ENCODE peak calls at places on chromosomes 7 and 10, in six cellular contexts. K is body of pancreas, B is psoas muscle, O is upper lobe of right lung, M is sigmoid colon, Y is RWPE2. G is an unnamed sample. For H3K36me3 and H3K27me3, the result is how much of the 10 kb centered on the place peaks cover.

GRCh38 chr10:34526186-34526585 is 288.9 kb downstream of the PARD3 start:
- DNase-seq in K (no peak), B (no peak), O (no peak), M (no peak), Y (no peak), G (no peak)

GRCh38 chr10:88095291-88095721 is 231.9 kb downstream of the PTEN start:
- DNase-seq in K (no peak), B (no peak), O (no peak), M (no peak), Y (no peak), G (no peak)

GRCh38 chr10:78405781-78406180 is 372.1 kb downstream of the RPS24 start:
- DNase-seq in K (no peak), B (no peak), O (peak), M (peak), Y (no peak), G (no peak)

GRCh38 chr10:113007343-113007771 is 57.3 kb downstream of the TCF7L2 start:
- DNase-seq in K (no peak), B (no peak), O (no peak), M (no peak), Y (no peak), G (no peak)

GRCh38 chr7:157276731-157277562 is 59.9 kb upstream of the DNAJB6 start:
- DNase-seq in K (no peak), B (peak), O (peak), M (peak), Y (no peak), G (peak)

GRCh38 chr7:128022631-128023532 is 8.4 kb downstream of the LRRC4 start:
- DNase-seq in K (no peak), B (no peak), O (no peak), M (no peak), Y (no peak), G (no peak)

GRCh38 chr7:36905836-36906235 is 181.5 kb upstream of the AOAH start:
- DNase-seq in K (no peak), B (no peak), O (no peak), M (no peak), Y (no peak), G (no peak)

GRCh38 chr10:21423338-21423737 is 102.1 kb downstream of the SKIDA1 start:
- DNase-seq in K (no peak), B (no peak), O (no peak), M (no peak), Y (no peak), G (no peak)

GRCh38 chr7:151228024-151228866 is 1.2 kb upstream of the ABCF2 start:
- DNase-seq in K (no peak), B (no peak), O (no peak), M (no peak), Y (no peak), G (no peak)

GRCh38 chr10:69650589-69651261 is 20.7 kb downstream of the FAM241B start:
- DNase-seq in K (no peak), B (peak), O (no peak), M (no peak), Y (no peak), G (no peak)

GRCh38 chr10:67297637-67298181 is 371.9 kb downstream of the LRRTM3 start:
- DNase-seq in K (no peak), B (no peak), O (no peak), M (no peak), Y (no peak), G (no peak)

GRCh38 chr7:155908385-155908784 is 96.1 kb upstream of the SHH start:
- DNase-seq in K (no peak), B (peak), O (no peak), M (no peak), Y (no peak), G (no peak)

GRCh38 chr10:133159950-133160812 is at the start of gene KNDC1:
- DNase-seq in K (no peak), B (no peak), O (peak), M (peak), Y (no peak), G (peak)

GRCh38 chr10:43128331-43128730 is 9.9 kb upstream of the CSGALNACT2 start:
- DNase-seq in K (no peak), B (no peak), O (no peak), M (no peak), Y (no peak), G (no peak)

GRCh38 chr7:27113991-27114866 is 11.7 kb upstream of the HOXA2 start:
- DNase-seq in K (no peak), B (peak), O (no peak), M (peak), Y (no peak), G (peak)

GRCh38 chr7:80410081-80410480 is 101.8 kb downstream of the GNAT3 start:
- DNase-seq in K (no peak), B (no peak), O (no peak), M (no peak), Y (no peak), G (peak)

GRCh38 chr7:73829921-73830617 is 727 bp upstream of the CLDN4 start:
- DNase-seq in K (no peak), B (no peak), O (no peak), M (no peak), Y (no peak), G (no peak)

GRCh38 chr10:129820451-129820850 is 143.6 kb downstream of the EBF3 start:
- DNase-seq in K (no peak), B (no peak), O (no peak), M (no peak), Y (no peak), G (no peak)

GRCh38 chr7:11343818-11344413 is 370.2 kb downstream of the PHF14 start:
- DNase-seq in K (no peak), B (no peak), O (no peak), M (no peak), Y (no peak), G (peak)

GRCh38 chr10:72736176-72736795 is 44.3 kb downstream of the MCU start:
- DNase-seq in K (no peak), B (no peak), O (no peak), M (no peak), Y (no peak), G (no peak)

GRCh38 chr7:108120943-108121342 is 9.2 kb downstream of the LAMB4 start:
- DNase-seq in K (no peak), B (no peak), O (no peak), M (no peak), Y (no peak), G (no peak)

GRCh38 chr7:92279429-92280031 is 33.8 kb downstream of the ANKIB1 start:
- DNase-seq in K (no peak), B (no peak), O (no peak), M (no peak), Y (no peak), G (no peak)

GRCh38 chr7:92275327-92275726 is 29.6 kb downstream of the ANKIB1 start:
- DNase-seq in K (no peak), B (no peak), O (no peak), M (no peak), Y (no peak), G (no peak)

GRCh38 chr7:92281031-92281430 is 35.3 kb downstream of the ANKIB1 start:
- DNase-seq in K (no peak), B (no peak), O (no peak), M (no peak), Y (no peak), G (no peak)

GRCh38 chr7:92276486-92276885 is 30.7 kb downstream of the ANKIB1 start:
- DNase-seq in K (no peak), B (no peak), O (no peak), M (no peak), Y (no peak), G (no peak)
- H3K4me3 ChIP-seq in K (no peak), B (no peak), O (no peak), M (no peak), Y (no peak), G (no peak)

GRCh38 chr7:510782-511281 is 8.8 kb downstream of the PDGFA start:
- DNase-seq in K (no peak), B (peak), O (peak), M (peak), Y (peak), G (no peak)
- H3K36me3 ChIP-seq in K (under half), B (under half), O (under half), M (under half), Y (half or more), G (under half)

GRCh38 chr10:101152316-101152715 is 21.2 kb downstream of the TLX1 start:
- DNase-seq in K (no peak), B (no peak), O (no peak), M (no peak), Y (no peak), G (no peak)
- H3K27me3 ChIP-seq in K (under half), B (under half), O (half or more), M (under half), Y (under half), G (under half)

GRCh38 chr10:80462986-80463741 is 9.1 kb downstream of the TSPAN14 start:
- DNase-seq in K (no peak), B (no peak), O (no peak), M (peak), Y (no peak), G (no peak)
- H3K4me3 ChIP-seq in K (no peak), B (no peak), O (no peak), M (no peak), Y (no peak), G (no peak)

GRCh38 chr7:76349313-76349885 is 9.4 kb downstream of the YWHAG start:
- DNase-seq in K (no peak), B (no peak), O (no peak), M (no peak), Y (no peak), G (no peak)
- H3K36me3 ChIP-seq in K (under half), B (half or more), O (under half), M (under half), Y (half or more), G (under half)

GRCh38 chr10:101564490-101564991 is 23.5 kb downstream of the POLL start:
- DNase-seq in K (peak), B (peak), O (peak), M (peak), Y (peak), G (peak)

GRCh38 chr10:101565936-101566332 is 22.1 kb downstream of the POLL start:
- DNase-seq in K (peak), B (peak), O (peak), M (peak), Y (peak), G (no peak)

GRCh38 chr10:101563497-101564040 is 24.5 kb downstream of the POLL start:
- DNase-seq in K (peak), B (peak), O (no peak), M (no peak), Y (peak), G (peak)

GRCh38 chr10:101566333-101567164 is 21.5 kb downstream of the POLL start:
- DNase-seq in K (peak), B (peak), O (peak), M (peak), Y (peak), G (peak)

DNA sequence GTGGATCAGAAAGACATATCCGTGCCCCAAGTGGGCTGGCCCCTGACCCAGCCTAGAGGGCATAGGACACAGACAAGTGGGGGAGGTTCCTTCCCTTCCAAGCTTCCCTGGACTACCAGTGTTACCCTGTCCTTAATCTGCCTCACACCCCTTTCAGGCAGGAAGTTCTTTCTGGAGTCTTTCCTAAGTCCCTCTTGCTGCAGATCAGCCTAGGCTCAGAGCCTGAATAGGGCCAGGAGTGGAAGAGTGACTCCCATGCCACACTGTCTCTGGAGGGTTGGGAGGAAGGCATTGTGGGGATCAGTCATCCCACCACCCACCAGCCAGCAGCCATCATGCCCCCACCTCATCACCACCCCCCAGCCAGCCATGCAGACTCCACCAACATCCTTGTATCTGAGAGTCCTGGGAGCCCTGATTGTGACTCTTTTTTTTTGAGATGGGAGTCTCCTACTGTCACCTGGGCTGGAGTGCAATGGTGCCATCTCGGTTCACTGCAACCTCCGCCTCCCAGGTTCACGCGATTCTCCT is 22.6 kb downstream of the POLL start:
- DNase-seq in K (peak), B (peak), O (no peak), M (peak), Y (peak), G (peak)
- H3K27me3 ChIP-seq in K (under half), B (under half), O (half or more), M (under half), Y (under half), G (under half)

DNA sequence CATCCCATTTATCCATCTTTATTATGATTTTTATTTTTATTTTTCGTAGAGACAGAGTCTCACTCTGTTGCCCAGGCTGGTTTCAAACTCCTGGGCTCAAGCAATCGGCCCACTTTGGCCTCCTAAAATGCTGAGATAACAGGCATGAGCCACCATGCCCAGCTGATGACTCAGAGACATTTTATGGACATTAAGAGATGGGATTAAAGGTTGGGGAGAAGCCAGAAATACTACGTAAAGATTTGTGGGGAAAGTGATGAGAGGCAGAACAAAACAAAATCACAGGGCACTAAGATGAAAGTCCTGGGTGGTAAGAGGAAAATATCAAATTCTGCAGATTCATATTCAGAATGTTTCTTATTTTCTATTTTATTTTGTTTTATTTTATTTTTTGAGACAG is 7.6 kb downstream of the WNT8B start:
- DNase-seq in K (no peak), B (no peak), O (no peak), M (no peak), Y (no peak), G (no peak)
- H3K4me3 ChIP-seq in K (no peak), B (no peak), O (no peak), M (no peak), Y (no peak), G (no peak)

DNA sequence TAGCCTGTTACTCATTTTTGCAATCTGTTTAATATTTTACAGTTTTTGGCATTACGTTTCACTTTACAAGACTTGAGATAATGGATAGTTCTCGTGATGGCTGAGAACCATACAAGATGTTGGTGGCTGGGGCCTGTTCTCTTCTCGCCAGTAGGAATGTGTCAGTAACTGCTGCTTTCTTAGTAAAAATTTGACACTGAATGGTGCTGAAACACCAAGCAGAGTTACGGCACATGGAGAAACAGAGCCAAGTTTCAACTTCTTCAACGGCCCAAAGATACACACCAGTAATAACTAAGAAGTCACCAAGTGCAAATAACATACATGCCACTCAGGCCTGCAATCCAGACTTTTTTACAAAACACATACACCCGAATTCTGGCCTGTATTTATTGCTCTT is 130.4 kb downstream of the NRP1 start:
- DNase-seq in K (peak), B (no peak), O (no peak), M (no peak), Y (no peak), G (no peak)
- H3K36me3 ChIP-seq in K (under half), B (half or more), O (half or more), M (under half), Y (half or more), G (under half)

G was measured in H7.